ENCODE peak calls at places on chromosomes 4 and X, in four cellular contexts. One of them, this sample, is unnamed.
A peak's percentile ranks its signal among the peaks of the same experiment; 100 is the strongest.

GRCh38 chrX:146449243-146449642 is 360.3 kb upstream of the CXorf51B start:
- DNase-seq in K562: no peak
- DNase-seq in IMR-90: no peak
- DNase-seq in HepG2: no peak
- DNase-seq in this sample: no peak

GRCh38 chrX:143058096-143058495 is 32.4 kb downstream of the SPANXN4 start:
- DNase-seq in K562: no peak
- DNase-seq in HepG2: no peak
- DNase-seq in IMR-90: no peak
- DNase-seq in this sample: no peak

GRCh38 chrX:100872161-100872560 is 2.0 kb downstream of the NOX1 start:
- DNase-seq in IMR-90: peak; percentile 66
- DNase-seq in HepG2: no peak
- DNase-seq in K562: no peak
- DNase-seq in this sample: peak; percentile 19

GRCh38 chr4:38930199-38930598 is 62.6 kb downstream of the FAM114A1 start:
- DNase-seq in HepG2: no peak
- DNase-seq in IMR-90: no peak
- DNase-seq in K562: no peak
- DNase-seq in this sample: no peak

GRCh38 chr4:153137168-153137567 is 67.1 kb upstream of the TRIM2 start:
- DNase-seq in IMR-90: peak; percentile 83
- DNase-seq in K562: no peak
- DNase-seq in HepG2: no peak
- DNase-seq in this sample: peak; percentile 44

GRCh38 chrX:119521246-119521645 is 44.0 kb downstream of the STEEP1 start:
- DNase-seq in IMR-90: no peak
- DNase-seq in K562: no peak
- DNase-seq in HepG2: no peak
- DNase-seq in this sample: no peak

GRCh38 chr4:25810815-25811690 is 51.7 kb downstream of the SEL1L3 start:
- DNase-seq in HepG2: peak; percentile 60
- DNase-seq in IMR-90: peak; percentile 54
- DNase-seq in K562: no peak
- DNase-seq in this sample: peak; percentile 16

GRCh38 chr4:80740375-80740774 is 290.1 kb upstream of the BMP3 start:
- DNase-seq in IMR-90: no peak
- DNase-seq in K562: no peak
- DNase-seq in HepG2: no peak
- DNase-seq in this sample: no peak

GRCh38 chr4:94342713-94343112 is at the start of gene HPGDS:
- DNase-seq in IMR-90: no peak
- DNase-seq in K562: no peak
- DNase-seq in HepG2: no peak
- DNase-seq in this sample: no peak

GRCh38 chrX:137684591-137684990 is 118.7 kb downstream of the ZIC3 start:
- DNase-seq in IMR-90: no peak
- DNase-seq in HepG2: no peak
- DNase-seq in K562: no peak
- DNase-seq in this sample: no peak

GRCh38 chr4:108601517-108601916 is 18.9 kb upstream of the RPL34 start:
- DNase-seq in IMR-90: no peak
- DNase-seq in K562: no peak
- DNase-seq in HepG2: no peak
- DNase-seq in this sample: no peak

GRCh38 chr4:23135792-23136645 is 443.3 kb downstream of the GBA3 start:
- DNase-seq in K562: peak; percentile 55
- DNase-seq in IMR-90: peak; percentile 41
- DNase-seq in HepG2: peak; percentile 35
- DNase-seq in this sample: peak; percentile 46

GRCh38 chr4:83516042-83516772 is 19.7 kb upstream of the GPAT3 start:
- DNase-seq in K562: no peak
- DNase-seq in IMR-90: peak; percentile 80
- DNase-seq in HepG2: no peak
- DNase-seq in this sample: no peak

GRCh38 chrX:153621949-153622598 is 23.1 kb upstream of the CCNQ start:
- DNase-seq in K562: no peak
- DNase-seq in IMR-90: no peak
- DNase-seq in HepG2: no peak
- DNase-seq in this sample: no peak

GRCh38 chrX:19747672-19748610 is 139.5 kb downstream of the SH3KBP1 start:
- DNase-seq in IMR-90: no peak
- DNase-seq in K562: no peak
- DNase-seq in HepG2: no peak
- DNase-seq in this sample: no peak

GRCh38 chrX:123814343-123814742 is 45.5 kb upstream of the XIAP start:
- DNase-seq in IMR-90: no peak
- DNase-seq in HepG2: no peak
- DNase-seq in K562: no peak
- DNase-seq in this sample: no peak

GRCh38 chr4:4433941-4434340 is 47.0 kb downstream of the NSG1 start:
- DNase-seq in K562: no peak
- DNase-seq in HepG2: no peak
- DNase-seq in IMR-90: no peak
- DNase-seq in this sample: no peak
- TF ChIP-seq MAZ in K562: no peak
- TF ChIP-seq MAZ in HepG2: no peak
- TF ChIP-seq MAZ in IMR-90: no peak
- TF ChIP-seq MAZ in this sample: no peak

DNA sequence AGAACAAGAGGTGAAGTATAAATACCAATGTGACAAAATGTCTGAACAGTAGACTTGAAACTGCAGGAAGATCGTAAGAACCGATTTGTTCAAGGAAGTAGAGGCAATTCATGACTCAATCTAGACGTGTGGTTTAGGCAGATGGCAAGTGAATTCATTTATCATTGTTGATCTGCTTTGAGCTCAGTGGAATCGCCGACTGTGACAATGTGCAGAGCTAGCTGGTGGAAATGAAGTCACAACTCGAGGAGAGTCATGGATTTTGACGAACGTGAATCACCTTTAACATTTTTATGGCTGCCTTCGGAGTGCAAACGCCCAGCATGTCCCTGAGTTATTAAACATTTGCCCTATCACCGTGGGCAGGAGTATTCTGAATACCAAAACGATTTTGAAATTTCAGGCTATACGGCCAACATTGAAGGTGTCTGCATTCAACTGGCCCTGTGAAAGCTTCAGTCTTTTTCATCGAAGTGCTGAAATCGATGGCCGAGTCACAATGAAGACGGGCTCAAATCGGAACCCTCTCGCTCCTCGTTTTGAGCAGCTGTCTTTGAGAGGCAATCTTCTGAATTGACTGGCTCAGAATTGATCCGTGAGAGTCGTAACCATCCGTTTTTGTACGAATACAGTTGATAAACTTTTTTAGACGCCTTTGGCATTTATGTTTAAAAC is 689 bp upstream of the OGT start:
- DNase-seq in IMR-90: peak; percentile 66
- DNase-seq in K562: no peak
- DNase-seq in HepG2: no peak
- DNase-seq in this sample: peak; percentile 8
- TF ChIP-seq MAZ in IMR-90: no peak
- TF ChIP-seq MAZ in K562: no peak
- TF ChIP-seq MAZ in HepG2: no peak
- TF ChIP-seq MAZ in this sample: no peak

GRCh38 chr4:35538807-35539206 is 705.5 kb downstream of the ARAP2 start:
- DNase-seq in HepG2: no peak
- DNase-seq in K562: no peak
- DNase-seq in IMR-90: no peak
- DNase-seq in this sample: no peak
- TF ChIP-seq MAZ in HepG2: no peak
- TF ChIP-seq MAZ in K562: no peak
- TF ChIP-seq MAZ in IMR-90: no peak
- TF ChIP-seq MAZ in this sample: no peak

DNA sequence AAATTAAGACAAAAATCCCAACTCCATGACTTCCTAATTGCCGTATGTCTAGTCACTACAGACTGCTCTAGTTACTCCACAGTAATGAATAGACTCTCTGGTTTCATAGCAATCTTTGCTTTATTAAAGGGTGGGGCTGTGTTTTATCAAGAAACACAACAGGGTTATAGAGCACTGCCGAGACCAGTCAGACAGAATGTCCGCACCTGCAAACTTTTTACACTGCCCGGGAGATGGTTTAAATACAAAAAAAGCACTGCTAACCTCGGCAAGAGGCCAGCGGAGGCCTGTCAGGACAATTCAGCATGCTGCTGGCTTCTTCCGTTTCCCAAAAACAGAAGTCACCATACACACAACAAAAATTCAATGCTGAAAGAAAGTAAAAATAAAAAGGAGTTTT is 67.4 kb downstream of the IRF2 start:
- DNase-seq in IMR-90: no peak
- DNase-seq in HepG2: no peak
- DNase-seq in K562: no peak
- DNase-seq in this sample: no peak
- TF ChIP-seq MAZ in IMR-90: no peak
- TF ChIP-seq MAZ in HepG2: no peak
- TF ChIP-seq MAZ in K562: no peak
- TF ChIP-seq MAZ in this sample: no peak

GRCh38 chr4:127131527-127131926 is 501.2 kb upstream of the INTU start:
- DNase-seq in K562: no peak
- DNase-seq in HepG2: no peak
- DNase-seq in IMR-90: no peak
- DNase-seq in this sample: no peak
- TF ChIP-seq MAZ in K562: no peak
- TF ChIP-seq MAZ in HepG2: no peak
- TF ChIP-seq MAZ in IMR-90: no peak
- TF ChIP-seq MAZ in this sample: no peak

DNA sequence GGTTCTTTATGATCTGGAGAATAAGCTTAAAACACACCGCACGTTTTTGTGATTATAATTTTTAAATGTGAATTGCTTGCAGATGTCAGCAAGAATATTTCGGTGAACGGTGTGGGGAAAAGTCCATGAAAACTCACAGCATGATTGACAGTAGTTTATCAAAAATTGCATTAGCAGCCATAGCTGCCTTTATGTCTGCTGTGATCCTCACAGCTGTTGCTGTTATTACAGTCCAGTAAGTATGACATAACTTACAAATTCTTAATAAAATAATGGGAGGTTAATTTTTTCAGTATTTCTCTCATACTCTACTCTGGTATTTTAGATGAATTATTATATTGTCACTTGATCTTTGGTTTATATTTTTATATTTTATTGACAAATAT is 5.4 kb downstream of the AREG start:
- DNase-seq in HepG2: no peak
- DNase-seq in K562: no peak
- DNase-seq in IMR-90: no peak
- DNase-seq in this sample: no peak
- TF ChIP-seq MAZ in HepG2: no peak
- TF ChIP-seq MAZ in K562: no peak
- TF ChIP-seq MAZ in IMR-90: no peak
- TF ChIP-seq MAZ in this sample: no peak

GRCh38 chr4:70996014-70996353 is 2.5 kb downstream of the DCK start:
- DNase-seq in HepG2: no peak
- DNase-seq in K562: no peak
- DNase-seq in IMR-90: no peak
- DNase-seq in this sample: no peak
- TF ChIP-seq MAZ in HepG2: no peak
- TF ChIP-seq MAZ in K562: no peak
- TF ChIP-seq MAZ in IMR-90: no peak
- TF ChIP-seq MAZ in this sample: no peak

DNA sequence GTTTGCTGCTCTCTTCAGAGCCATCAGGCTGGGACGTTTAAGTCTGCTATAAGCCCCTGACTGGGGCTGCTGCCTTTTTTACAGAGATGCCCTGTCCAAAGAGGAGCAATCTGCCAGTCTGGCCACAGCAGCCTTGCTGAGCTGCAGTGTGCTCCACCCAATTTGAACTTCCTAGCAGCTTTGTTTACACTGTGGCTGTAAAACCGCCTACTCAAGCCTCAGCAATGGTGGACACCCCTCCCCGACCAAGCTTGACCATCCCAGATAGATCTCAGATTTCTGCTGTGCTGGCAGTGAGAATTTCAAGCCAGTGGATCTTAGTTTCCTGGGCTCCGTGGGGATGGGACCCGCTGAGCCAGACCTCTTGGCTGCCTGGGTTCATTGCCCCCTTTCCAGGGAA is 40.7 kb downstream of the SPATA18 start:
- DNase-seq in IMR-90: peak; percentile 62
- DNase-seq in K562: no peak
- DNase-seq in HepG2: peak; percentile 36
- DNase-seq in this sample: no peak
- TF ChIP-seq MAZ in IMR-90: no peak
- TF ChIP-seq MAZ in K562: no peak
- TF ChIP-seq MAZ in HepG2: no peak
- TF ChIP-seq MAZ in this sample: no peak

GRCh38 chr4:137678796-137679195 is 146.5 kb upstream of the PCDH18 start:
- DNase-seq in IMR-90: peak; percentile 81
- DNase-seq in HepG2: no peak
- DNase-seq in K562: no peak
- DNase-seq in this sample: no peak
- TF ChIP-seq MAZ in IMR-90: no peak
- TF ChIP-seq MAZ in HepG2: no peak
- TF ChIP-seq MAZ in K562: no peak
- TF ChIP-seq MAZ in this sample: no peak

This sample was measured in A549.